ENCODE peak calls at places on chromosomes 12 and 14, in eight cellular contexts. One of them, this sample, is unnamed.

GRCh38 chr12:112537710-112538396 is 119.1 kb downstream of the PTPN11 start:
- DNase-seq in neural crest cell: no peak
- DNase-seq in nephron progenitor cell: peak
- DNase-seq in choroid plexus epithelial cell: peak
- DNase-seq in body of pancreas: no peak
- DNase-seq in PC-3: peak
- DNase-seq in MM.1S: no peak
- DNase-seq in fibroblast of pulmonary artery: peak
- DNase-seq in this sample: no peak

GRCh38 chr12:76586764-76587395 is 27.3 kb upstream of the OSBPL8 start:
- DNase-seq in neural crest cell: peak
- DNase-seq in nephron progenitor cell: peak
- DNase-seq in choroid plexus epithelial cell: peak
- DNase-seq in body of pancreas: peak
- DNase-seq in PC-3: peak
- DNase-seq in MM.1S: peak
- DNase-seq in fibroblast of pulmonary artery: peak
- DNase-seq in this sample: peak

GRCh38 chr12:30696486-30696885 is 817 bp upstream of the IPO8 start:
- DNase-seq in neural crest cell: no peak
- DNase-seq in nephron progenitor cell: no peak
- DNase-seq in choroid plexus epithelial cell: no peak
- DNase-seq in body of pancreas: no peak
- DNase-seq in PC-3: no peak
- DNase-seq in MM.1S: no peak
- DNase-seq in fibroblast of pulmonary artery: no peak
- DNase-seq in this sample: no peak

GRCh38 chr12:75721790-75722189 is 210.4 kb upstream of the KRR1 start:
- DNase-seq in neural crest cell: no peak
- DNase-seq in nephron progenitor cell: no peak
- DNase-seq in choroid plexus epithelial cell: no peak
- DNase-seq in body of pancreas: no peak
- DNase-seq in PC-3: no peak
- DNase-seq in MM.1S: no peak
- DNase-seq in fibroblast of pulmonary artery: no peak
- DNase-seq in this sample: no peak

GRCh38 chr14:103296007-103296406 is 38.0 kb upstream of the EIF5 start:
- DNase-seq in neural crest cell: no peak
- DNase-seq in nephron progenitor cell: no peak
- DNase-seq in choroid plexus epithelial cell: peak
- DNase-seq in body of pancreas: no peak
- DNase-seq in PC-3: peak
- DNase-seq in MM.1S: no peak
- DNase-seq in fibroblast of pulmonary artery: peak
- DNase-seq in this sample: no peak

GRCh38 chr12:67222302-67222701 is 46.9 kb upstream of the CAND1 start:
- DNase-seq in neural crest cell: no peak
- DNase-seq in nephron progenitor cell: no peak
- DNase-seq in choroid plexus epithelial cell: peak
- DNase-seq in body of pancreas: peak
- DNase-seq in PC-3: peak
- DNase-seq in MM.1S: no peak
- DNase-seq in fibroblast of pulmonary artery: peak
- DNase-seq in this sample: no peak

GRCh38 chr12:101459642-101460346 is 15.3 kb upstream of the SPIC start:
- DNase-seq in neural crest cell: no peak
- DNase-seq in nephron progenitor cell: no peak
- DNase-seq in choroid plexus epithelial cell: peak
- DNase-seq in body of pancreas: peak
- DNase-seq in PC-3: peak
- DNase-seq in MM.1S: no peak
- DNase-seq in fibroblast of pulmonary artery: no peak
- DNase-seq in this sample: no peak

GRCh38 chr14:53824061-53824460 is 132.6 kb downstream of the BMP4 start:
- DNase-seq in neural crest cell: no peak
- DNase-seq in nephron progenitor cell: no peak
- DNase-seq in choroid plexus epithelial cell: no peak
- DNase-seq in body of pancreas: no peak
- DNase-seq in PC-3: no peak
- DNase-seq in MM.1S: no peak
- DNase-seq in fibroblast of pulmonary artery: no peak
- DNase-seq in this sample: no peak

GRCh38 chr12:41724216-41724615 is 420.5 kb downstream of the GXYLT1 start:
- DNase-seq in neural crest cell: no peak
- DNase-seq in nephron progenitor cell: no peak
- DNase-seq in choroid plexus epithelial cell: no peak
- DNase-seq in body of pancreas: no peak
- DNase-seq in PC-3: no peak
- DNase-seq in MM.1S: no peak
- DNase-seq in fibroblast of pulmonary artery: no peak
- DNase-seq in this sample: no peak

GRCh38 chr12:79406993-79407392 is 283.8 kb downstream of the PAWR start:
- DNase-seq in neural crest cell: no peak
- DNase-seq in nephron progenitor cell: no peak
- DNase-seq in choroid plexus epithelial cell: no peak
- DNase-seq in body of pancreas: no peak
- DNase-seq in PC-3: no peak
- DNase-seq in MM.1S: no peak
- DNase-seq in fibroblast of pulmonary artery: no peak
- DNase-seq in this sample: no peak

GRCh38 chr14:49427117-49427516 is 159.1 kb downstream of the RPS29 start:
- DNase-seq in neural crest cell: no peak
- DNase-seq in nephron progenitor cell: no peak
- DNase-seq in choroid plexus epithelial cell: no peak
- DNase-seq in body of pancreas: no peak
- DNase-seq in PC-3: no peak
- DNase-seq in MM.1S: no peak
- DNase-seq in fibroblast of pulmonary artery: no peak
- DNase-seq in this sample: no peak

GRCh38 chr12:541676-542289 is 82.0 kb downstream of the B4GALNT3 start:
- DNase-seq in neural crest cell: no peak
- DNase-seq in nephron progenitor cell: no peak
- DNase-seq in choroid plexus epithelial cell: no peak
- DNase-seq in body of pancreas: no peak
- DNase-seq in PC-3: peak
- DNase-seq in MM.1S: no peak
- DNase-seq in fibroblast of pulmonary artery: no peak
- DNase-seq in this sample: no peak

GRCh38 chr14:27528328-27528727 is 930.5 kb upstream of the NOVA1 start:
- DNase-seq in neural crest cell: no peak
- DNase-seq in nephron progenitor cell: peak
- DNase-seq in choroid plexus epithelial cell: peak
- DNase-seq in body of pancreas: no peak
- DNase-seq in PC-3: peak
- DNase-seq in MM.1S: peak
- DNase-seq in fibroblast of pulmonary artery: peak
- DNase-seq in this sample: no peak

GRCh38 chr12:124993568-124994434 is at the start of gene BRI3BP:
- DNase-seq in neural crest cell: peak
- DNase-seq in nephron progenitor cell: peak
- DNase-seq in choroid plexus epithelial cell: peak
- DNase-seq in body of pancreas: peak
- DNase-seq in PC-3: peak
- DNase-seq in MM.1S: peak
- DNase-seq in fibroblast of pulmonary artery: peak
- DNase-seq in this sample: peak

GRCh38 chr12:6724409-6724797 is 557 bp downstream of the COPS7A start:
- DNase-seq in neural crest cell: no peak
- DNase-seq in nephron progenitor cell: peak
- DNase-seq in choroid plexus epithelial cell: no peak
- DNase-seq in body of pancreas: peak
- DNase-seq in PC-3: peak
- DNase-seq in MM.1S: peak
- DNase-seq in fibroblast of pulmonary artery: no peak
- DNase-seq in this sample: peak

GRCh38 chr14:99275222-99275584 is 3.2 kb upstream of the BCL11B start:
- DNase-seq in neural crest cell: no peak
- DNase-seq in nephron progenitor cell: no peak
- DNase-seq in choroid plexus epithelial cell: no peak
- DNase-seq in body of pancreas: no peak
- DNase-seq in PC-3: no peak
- DNase-seq in MM.1S: no peak
- DNase-seq in fibroblast of pulmonary artery: no peak
- DNase-seq in this sample: no peak

GRCh38 chr12:64840129-64840528 is 15.7 kb downstream of the TBC1D30 start:
- DNase-seq in neural crest cell: no peak
- DNase-seq in nephron progenitor cell: no peak
- DNase-seq in choroid plexus epithelial cell: no peak
- DNase-seq in body of pancreas: no peak
- DNase-seq in PC-3: peak
- DNase-seq in MM.1S: no peak
- DNase-seq in fibroblast of pulmonary artery: no peak
- DNase-seq in this sample: no peak

GRCh38 chr14:69027242-69027913 is 48.3 kb upstream of the ACTN1 start:
- DNase-seq in neural crest cell: no peak
- DNase-seq in nephron progenitor cell: no peak
- DNase-seq in choroid plexus epithelial cell: no peak
- DNase-seq in body of pancreas: no peak
- DNase-seq in PC-3: no peak
- DNase-seq in MM.1S: no peak
- DNase-seq in fibroblast of pulmonary artery: no peak
- DNase-seq in this sample: no peak
- TF ChIP-seq CTCF in neural crest cell: no peak
- TF ChIP-seq CTCF in nephron progenitor cell: no peak
- TF ChIP-seq CTCF in choroid plexus epithelial cell: no peak
- TF ChIP-seq CTCF in body of pancreas: no peak
- TF ChIP-seq CTCF in PC-3: no peak
- TF ChIP-seq CTCF in MM.1S: no peak
- TF ChIP-seq CTCF in fibroblast of pulmonary artery: no peak
- TF ChIP-seq CTCF in this sample: no peak

GRCh38 chr14:75442166-75442565 is 14.3 kb downstream of the JDP2 start:
- DNase-seq in neural crest cell: no peak
- DNase-seq in nephron progenitor cell: no peak
- DNase-seq in choroid plexus epithelial cell: no peak
- DNase-seq in body of pancreas: no peak
- DNase-seq in PC-3: no peak
- DNase-seq in MM.1S: no peak
- DNase-seq in fibroblast of pulmonary artery: no peak
- DNase-seq in this sample: no peak
- TF ChIP-seq CTCF in neural crest cell: no peak
- TF ChIP-seq CTCF in nephron progenitor cell: no peak
- TF ChIP-seq CTCF in choroid plexus epithelial cell: no peak
- TF ChIP-seq CTCF in body of pancreas: no peak
- TF ChIP-seq CTCF in PC-3: no peak
- TF ChIP-seq CTCF in MM.1S: no peak
- TF ChIP-seq CTCF in fibroblast of pulmonary artery: no peak
- TF ChIP-seq CTCF in this sample: no peak

DNA sequence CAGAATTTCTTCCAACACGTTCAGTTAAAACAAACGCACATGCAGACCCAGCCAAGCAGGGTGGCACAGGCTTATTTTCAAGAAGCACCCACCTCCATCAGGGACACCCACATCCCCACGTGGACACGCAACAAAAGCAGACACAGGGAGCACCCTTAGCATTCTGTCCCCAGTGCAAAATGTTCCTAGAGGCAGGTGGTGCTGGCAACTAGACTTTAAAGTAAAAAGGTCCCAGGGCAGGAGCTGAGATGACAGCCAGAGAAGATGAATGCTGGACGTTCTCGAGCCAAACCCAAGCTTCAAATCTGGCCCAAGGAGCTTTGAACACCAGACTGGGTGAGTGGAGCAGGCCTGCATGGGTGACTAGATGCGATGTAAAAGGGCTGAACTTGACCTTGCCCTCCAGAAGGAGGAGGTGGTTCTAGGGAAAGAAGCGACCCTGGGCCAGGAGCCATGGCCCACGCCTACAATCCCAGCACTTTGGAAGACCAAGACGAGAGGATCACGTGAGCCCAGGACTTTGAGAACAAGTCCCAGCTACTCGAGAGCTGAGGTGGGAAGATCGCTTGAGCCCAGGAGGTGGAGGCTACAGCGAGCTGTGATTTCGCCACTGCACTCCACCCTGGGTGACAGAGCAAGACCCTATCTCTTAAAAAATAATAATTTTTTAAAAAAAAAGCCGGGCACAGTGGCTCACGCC is 47.3 kb downstream of the KDM2B start:
- DNase-seq in neural crest cell: no peak
- DNase-seq in nephron progenitor cell: no peak
- DNase-seq in choroid plexus epithelial cell: no peak
- DNase-seq in body of pancreas: no peak
- DNase-seq in PC-3: no peak
- DNase-seq in MM.1S: no peak
- DNase-seq in fibroblast of pulmonary artery: no peak
- DNase-seq in this sample: no peak
- TF ChIP-seq CTCF in neural crest cell: no peak
- TF ChIP-seq CTCF in nephron progenitor cell: no peak
- TF ChIP-seq CTCF in choroid plexus epithelial cell: no peak
- TF ChIP-seq CTCF in body of pancreas: no peak
- TF ChIP-seq CTCF in PC-3: no peak
- TF ChIP-seq CTCF in MM.1S: no peak
- TF ChIP-seq CTCF in fibroblast of pulmonary artery: no peak
- TF ChIP-seq CTCF in this sample: no peak

GRCh38 chr14:52125885-52126284 is 57.0 kb upstream of the NID2 start:
- DNase-seq in neural crest cell: no peak
- DNase-seq in nephron progenitor cell: no peak
- DNase-seq in choroid plexus epithelial cell: no peak
- DNase-seq in body of pancreas: no peak
- DNase-seq in PC-3: no peak
- DNase-seq in MM.1S: no peak
- DNase-seq in fibroblast of pulmonary artery: no peak
- DNase-seq in this sample: no peak

GRCh38 chr14:52129733-52130132 is 60.9 kb upstream of the NID2 start:
- DNase-seq in neural crest cell: no peak
- DNase-seq in nephron progenitor cell: no peak
- DNase-seq in choroid plexus epithelial cell: peak
- DNase-seq in body of pancreas: peak
- DNase-seq in PC-3: no peak
- DNase-seq in MM.1S: no peak
- DNase-seq in fibroblast of pulmonary artery: no peak
- DNase-seq in this sample: no peak

GRCh38 chr14:52131640-52132320 is 62.9 kb upstream of the NID2 start:
- DNase-seq in neural crest cell: peak
- DNase-seq in nephron progenitor cell: peak
- DNase-seq in choroid plexus epithelial cell: peak
- DNase-seq in body of pancreas: peak
- DNase-seq in PC-3: peak
- DNase-seq in MM.1S: peak
- DNase-seq in fibroblast of pulmonary artery: peak
- DNase-seq in this sample: peak
- TF ChIP-seq CTCF in neural crest cell: peak
- TF ChIP-seq CTCF in nephron progenitor cell: peak
- TF ChIP-seq CTCF in choroid plexus epithelial cell: peak
- TF ChIP-seq CTCF in body of pancreas: peak
- TF ChIP-seq CTCF in PC-3: peak
- TF ChIP-seq CTCF in MM.1S: peak
- TF ChIP-seq CTCF in fibroblast of pulmonary artery: peak
- TF ChIP-seq CTCF in this sample: peak

GRCh38 chr12:24280085-24280842 is 330.8 kb upstream of the SOX5 start:
- DNase-seq in neural crest cell: no peak
- DNase-seq in nephron progenitor cell: no peak
- DNase-seq in choroid plexus epithelial cell: no peak
- DNase-seq in body of pancreas: no peak
- DNase-seq in PC-3: no peak
- DNase-seq in MM.1S: no peak
- DNase-seq in fibroblast of pulmonary artery: no peak
- DNase-seq in this sample: no peak
- TF ChIP-seq CTCF in neural crest cell: no peak
- TF ChIP-seq CTCF in nephron progenitor cell: no peak
- TF ChIP-seq CTCF in choroid plexus epithelial cell: no peak
- TF ChIP-seq CTCF in body of pancreas: no peak
- TF ChIP-seq CTCF in PC-3: no peak
- TF ChIP-seq CTCF in MM.1S: no peak
- TF ChIP-seq CTCF in fibroblast of pulmonary artery: no peak
- TF ChIP-seq CTCF in this sample: no peak

GRCh38 chr14:69247691-69248440 is 12.1 kb upstream of the GALNT16 start:
- DNase-seq in neural crest cell: no peak
- DNase-seq in nephron progenitor cell: no peak
- DNase-seq in choroid plexus epithelial cell: peak
- DNase-seq in body of pancreas: peak
- DNase-seq in PC-3: peak
- DNase-seq in MM.1S: no peak
- DNase-seq in fibroblast of pulmonary artery: peak
- DNase-seq in this sample: no peak
- TF ChIP-seq CTCF in neural crest cell: peak
- TF ChIP-seq CTCF in nephron progenitor cell: peak
- TF ChIP-seq CTCF in choroid plexus epithelial cell: peak
- TF ChIP-seq CTCF in body of pancreas: no peak
- TF ChIP-seq CTCF in PC-3: peak
- TF ChIP-seq CTCF in MM.1S: no peak
- TF ChIP-seq CTCF in fibroblast of pulmonary artery: peak
- TF ChIP-seq CTCF in this sample: no peak

This sample was measured in GM20000.